ENCODE peak calls at places on chromosome 11, in four cellular contexts. I is GM12891, V is adrenal gland, K is transverse colon. R is an unnamed sample.

GRCh38 chr11:2762451-2762850 is 62.7 kb upstream of the KCNQ1OT1 start:
- DNase-seq in V (peak; percentile 21), K (no peak), I (no peak), R (peak; percentile 77)

GRCh38 chr11:77821349-77821851 is 456 bp downstream of the AAMDC start:
- DNase-seq in V (peak; percentile 52), I (peak; percentile 11), K (peak; percentile 27), R (no peak)

GRCh38 chr11:84465040-84465439 is 1162.1 kb downstream of the DLG2 start:
- DNase-seq in K (no peak), I (no peak), V (peak; percentile 21), R (no peak)

GRCh38 chr11:125140251-125140650 is 24.3 kb upstream of the PKNOX2 start:
- DNase-seq in V (no peak), I (no peak), K (no peak), R (no peak)

GRCh38 chr11:131977231-131977630 is 606.8 kb downstream of the NTM start:
- DNase-seq in I (no peak), K (no peak), V (no peak), R (no peak)

GRCh38 chr11:78586452-78587046 is 11.9 kb upstream of the NARS2 start:
- DNase-seq in I (no peak), V (no peak), K (no peak), R (no peak)

GRCh38 chr11:101445761-101446160 is 138.0 kb downstream of the TRPC6 start:
- DNase-seq in V (no peak), K (no peak), I (no peak), R (no peak)

GRCh38 chr11:10376061-10376460 is 71.2 kb downstream of the ADM start:
- DNase-seq in I (no peak), V (peak; percentile 64), K (no peak), R (peak; percentile 54)

GRCh38 chr11:76653674-76654309 is 16.8 kb downstream of the LRRC32 start:
- DNase-seq in V (peak; percentile 38), I (no peak), K (peak; percentile 31), R (no peak)

GRCh38 chr11:100354736-100355135 is 332.4 kb upstream of the ARHGAP42 start:
- DNase-seq in V (no peak), K (no peak), I (no peak), R (no peak)

GRCh38 chr11:84580338-84580737 is 1046.8 kb downstream of the DLG2 start:
- DNase-seq in K (no peak), I (no peak), V (no peak), R (no peak)

GRCh38 chr11:133271206-133271605 is 261.1 kb downstream of the OPCML start:
- DNase-seq in V (no peak), K (no peak), I (no peak), R (no peak)

GRCh38 chr11:13008625-13009475 is at the start of gene RASSF10:
- DNase-seq in I (peak; percentile 17), V (no peak), K (peak; percentile 85), R (no peak)

GRCh38 chr11:28606930-28607329 is 498.7 kb downstream of the METTL15 start:
- DNase-seq in K (no peak), I (no peak), V (no peak), R (peak; percentile 91)

GRCh38 chr11:72229336-72229924 is 4.9 kb downstream of the INPPL1 start:
- DNase-seq in K (no peak), V (peak; percentile 20), I (no peak), R (no peak)

GRCh38 chr11:124863137-124863825 is 2.0 kb upstream of the ROBO3 start:
- DNase-seq in I (no peak), K (no peak), V (peak; percentile 65), R (no peak)

GRCh38 chr11:58011771-58012170 is 11.9 kb upstream of the OR9Q1 start:
- DNase-seq in I (no peak), K (no peak), V (no peak), R (no peak)

GRCh38 chr11:115613986-115614625 is 109.9 kb upstream of the CADM1 start:
- DNase-seq in I (no peak), K (no peak), V (no peak), R (no peak)

GRCh38 chr11:34865261-34865660 is 50.9 kb downstream of the APIP start:
- DNase-seq in I (no peak), K (no peak), V (no peak), R (no peak)

GRCh38 chr11:45974806-45975205 is 52.4 kb downstream of the LARGE2 start:
- DNase-seq in K (no peak), V (no peak), I (no peak), R (no peak)

GRCh38 chr11:100918551-100919500 is 210.8 kb downstream of the PGR start:
- DNase-seq in K (peak; percentile 15), V (no peak), I (no peak), R (no peak)

GRCh38 chr11:103537904-103538502 is 428.8 kb downstream of the DYNC2H1 start:
- DNase-seq in K (no peak), V (no peak), I (no peak), R (no peak)

GRCh38 chr11:102064316-102064715 is 17.1 kb downstream of the CFAP300 start:
- DNase-seq in K (no peak), V (no peak), I (no peak), R (no peak)

GRCh38 chr11:113419426-113420003 is 31.9 kb downstream of the ANKK1 start:
- DNase-seq in I (no peak), V (no peak), K (no peak), R (no peak)

GRCh38 chr11:86800076-86800955 is at the start of gene PRSS23:
- DNase-seq in I (peak; percentile 41), V (peak; percentile 59), K (peak; percentile 77), R (no peak)

GRCh38 chr11:1257916-1258315 is 35.0 kb downstream of the MUC5B start:
- DNase-seq in I (no peak), V (no peak), K (no peak), R (no peak)

GRCh38 chr11:1259561-1259960 is 36.7 kb downstream of the MUC5B start:
- DNase-seq in I (no peak), V (no peak), K (no peak), R (no peak)

GRCh38 chr11:1257366-1257765 is 34.5 kb downstream of the MUC5B start:
- DNase-seq in I (no peak), K (no peak), V (no peak), R (no peak)

GRCh38 chr11:1259076-1259461 is 36.2 kb downstream of the MUC5B start:
- DNase-seq in V (no peak), K (no peak), I (no peak), R (no peak)

DNA sequence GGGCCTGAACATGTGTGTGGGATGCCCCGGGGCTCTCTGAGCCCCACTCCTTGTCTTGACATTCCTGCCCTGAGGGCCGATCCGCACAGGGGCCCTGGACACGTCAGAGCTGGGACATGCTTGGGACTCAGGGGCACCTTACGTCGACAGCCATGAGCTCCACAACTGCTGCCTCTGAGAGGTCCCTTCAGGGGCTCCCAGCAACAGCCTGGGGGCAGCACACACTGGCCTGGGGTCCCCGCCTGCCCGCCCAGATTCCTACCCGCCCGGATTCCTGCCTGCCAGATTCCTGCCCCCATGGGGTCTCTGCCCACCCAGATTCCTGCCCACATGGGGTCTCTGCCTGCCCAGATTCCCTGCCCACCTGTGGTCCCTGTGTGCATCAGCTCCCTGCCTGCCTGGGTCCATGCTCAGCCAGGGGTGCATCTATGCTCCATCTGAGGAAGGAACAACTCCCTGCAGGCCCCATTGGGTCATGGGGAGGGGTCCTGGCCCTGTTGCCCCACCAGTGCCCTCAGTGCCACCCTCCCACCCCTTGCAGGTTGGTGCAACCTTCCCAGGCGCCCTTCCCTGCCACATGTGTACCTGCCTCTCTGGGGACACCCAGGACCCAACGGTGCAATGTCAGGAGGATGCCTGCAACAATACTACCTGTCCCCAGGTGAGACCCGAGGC is 35.7 kb downstream of the MUC5B start:
- DNase-seq in I (no peak), V (no peak), K (no peak), R (no peak)
- TF ChIP-seq POLR2A in I (no peak), V (no peak), K (no peak), R (no peak)

GRCh38 chr11:68052137-68052873 is 13.5 kb downstream of the TCIRG1 start:
- DNase-seq in V (no peak), K (no peak), I (no peak), R (no peak)
- TF ChIP-seq POLR2A in V (no peak), K (no peak), I (no peak), R (no peak)

DNA sequence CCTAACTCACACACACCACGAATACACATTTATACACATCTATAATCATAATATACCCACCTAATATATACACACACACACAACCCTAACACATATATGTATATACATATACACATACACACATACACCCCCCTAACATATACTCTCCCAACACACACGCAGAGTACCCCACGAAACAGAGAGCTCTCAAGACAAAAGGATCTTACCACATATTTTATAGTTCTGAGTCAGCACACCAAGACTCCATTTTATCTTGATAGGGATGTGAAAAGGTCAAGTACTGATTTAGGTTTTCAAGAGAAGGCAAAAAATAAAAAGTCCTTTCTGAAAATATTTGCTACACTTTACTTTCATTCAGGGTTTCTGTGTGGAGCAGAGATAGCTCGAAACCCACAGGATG is 1207.2 kb downstream of the LRRC4C start:
- DNase-seq in I (no peak), K (no peak), V (no peak), R (no peak)
- TF ChIP-seq POLR2A in I (no peak), K (no peak), V (no peak), R (no peak)

GRCh38 chr11:66071326-66071870 is 1.3 kb downstream of the PACS1 start:
- DNase-seq in V (no peak), K (no peak), I (no peak), R (no peak)

GRCh38 chr11:66068154-66068821 is 1.8 kb upstream of the PACS1 start:
- DNase-seq in K (peak; percentile 78), V (peak; percentile 85), I (no peak), R (no peak)

GRCh38 chr11:66068923-66069714 is 953 bp upstream of the PACS1 start:
- DNase-seq in I (no peak), K (peak; percentile 42), V (peak; percentile 69), R (no peak)

GRCh38 chr11:66070604-66071325 is 693 bp downstream of the PACS1 start:
- DNase-seq in V (peak; percentile 59), I (no peak), K (peak; percentile 43), R (no peak)

GRCh38 chr11:66069715-66070603 is at the start of gene PACS1:
- DNase-seq in V (peak; percentile 76), K (peak; percentile 76), I (peak; percentile 76), R (no peak)
- TF ChIP-seq POLR2A in V (peak; percentile 65), K (peak; percentile 45), I (peak; percentile 39), R (no peak)

DNA sequence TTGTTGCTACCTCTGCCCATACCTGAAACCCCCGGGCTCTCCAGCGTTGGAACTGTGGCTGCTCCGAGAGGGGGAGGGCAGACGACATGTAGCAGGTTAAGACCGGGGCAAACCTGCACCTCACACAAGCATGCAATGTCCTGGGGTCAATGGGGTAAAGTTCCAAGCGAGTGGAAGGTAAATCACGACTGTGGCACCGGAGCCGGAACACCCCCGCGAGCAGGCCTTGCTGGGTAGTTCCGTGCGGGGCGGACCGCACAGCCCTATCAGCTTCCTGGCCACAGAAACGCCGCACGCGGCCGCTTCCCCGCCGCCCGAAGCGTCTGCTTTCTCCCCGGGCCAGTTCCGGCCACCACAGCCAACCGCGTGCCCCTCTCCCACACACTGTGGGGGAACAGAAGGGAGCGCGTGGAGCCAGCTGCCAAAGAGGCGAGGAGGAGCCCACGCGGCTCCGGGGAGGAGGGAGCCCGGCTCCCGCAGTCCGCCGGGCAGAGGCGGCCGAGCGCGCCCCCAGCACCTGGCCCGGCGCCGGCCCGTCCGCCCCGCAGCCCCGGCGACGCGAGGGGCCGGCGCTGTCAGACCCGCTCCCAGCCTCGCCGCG is 1.6 kb downstream of the SPTBN2 start:
- DNase-seq in I (peak; percentile 53), K (peak; percentile 34), V (peak; percentile 51), R (no peak)
- TF ChIP-seq POLR2A in I (no peak), K (no peak), V (no peak), R (no peak)